ENCODE peak calls at places on chromosome 10, in four cellular contexts. O is ELR; P is CD8-positive, alpha-beta T cell; W is NCI-H1105. F is an unnamed sample.

GRCh38 chr10:48554246-48554645 is 50.6 kb downstream of the ARHGAP22 start:
- DNase-seq in P (no peak), W (no peak), O (no peak), F (no peak)

GRCh38 chr10:103512591-103513382 is 19.3 kb downstream of the NEURL1 start:
- DNase-seq in P (no peak), O (no peak), W (no peak), F (no peak)

GRCh38 chr10:86289577-86289868 is 77.1 kb downstream of the GRID1 start:
- DNase-seq in O (no peak), P (no peak), W (no peak), F (no peak)

GRCh38 chr10:75140246-75140645 is 28.8 kb downstream of the SAMD8 start:
- DNase-seq in P (no peak), W (no peak), O (no peak), F (no peak)

GRCh38 chr10:86139066-86139657 is 227.4 kb downstream of the GRID1 start:
- DNase-seq in O (peak; percentile 10), P (no peak), W (no peak), F (no peak)

GRCh38 chr10:17918187-17918903 is 33.4 kb upstream of the SLC39A12 start:
- DNase-seq in P (no peak), W (no peak), O (no peak), F (no peak)

GRCh38 chr10:59557052-59557451 is 152.6 kb downstream of the SLC16A9 start:
- DNase-seq in P (no peak), O (no peak), W (no peak), F (no peak)

GRCh38 chr10:62250594-62251198 is 17.9 kb downstream of the RTKN2 start:
- DNase-seq in W (no peak), O (peak; percentile 94), P (no peak), F (no peak)

GRCh38 chr10:86585037-86585725 is 63.6 kb upstream of the WAPL start:
- DNase-seq in P (peak; percentile 75), O (peak; percentile 77), W (peak; percentile 23), F (peak; percentile 75)

GRCh38 chr10:128438417-128439063 is 312.3 kb upstream of the MKI67 start:
- DNase-seq in W (no peak), P (no peak), O (no peak), F (no peak)

GRCh38 chr10:64148597-64148996 is 627.4 kb downstream of the REEP3 start:
- DNase-seq in O (no peak), W (no peak), P (no peak), F (no peak)

GRCh38 chr10:36538945-36539586 is 586.3 kb upstream of the ANKRD30A start:
- DNase-seq in O (peak; percentile 76), W (no peak), P (no peak), F (peak; percentile 9)

GRCh38 chr10:42734537-42734936 is 48.1 kb upstream of the BMS1 start:
- DNase-seq in O (peak; percentile 4), W (no peak), P (no peak), F (no peak)

GRCh38 chr10:131141645-131142445 is 169.7 kb downstream of the TCERG1L start:
- DNase-seq in W (peak; percentile 86), P (no peak), O (no peak), F (peak; percentile 93)

GRCh38 chr10:60025279-60025678 is 118.9 kb upstream of the CCDC6 start:
- DNase-seq in P (no peak), W (no peak), O (no peak), F (no peak)

GRCh38 chr10:83986800-83987199 is 152.5 kb upstream of the GHITM start:
- DNase-seq in O (no peak), W (no peak), P (no peak), F (no peak)

GRCh38 chr10:131870831-131871672 is 29.8 kb upstream of the PPP2R2D start:
- DNase-seq in W (no peak), P (no peak), O (no peak), F (no peak)

GRCh38 chr10:20185116-20185515 is 368.9 kb downstream of the PLXDC2 start:
- DNase-seq in W (no peak), O (no peak), P (no peak), F (no peak)

GRCh38 chr10:119981826-119982225 is 89.3 kb downstream of the SEC23IP start:
- DNase-seq in O (peak; percentile 3), W (no peak), P (no peak), F (no peak)

GRCh38 chr10:22803201-22803895 is 89.0 kb upstream of the PIP4K2A start:
- DNase-seq in O (peak; percentile 74), W (no peak), P (no peak), F (no peak)

GRCh38 chr10:110863956-110864355 is 7.8 kb upstream of the PDCD4 start:
- DNase-seq in O (no peak), P (no peak), W (no peak), F (no peak)